ENCODE peak calls at places on chromosomes 13 and 19, in five cellular contexts. One of them, this sample, is unnamed.

GRCh38 chr19:46786236-46787039 is 2.0 kb downstream of the SLC1A5 start:
- DNase-seq in HepG2: peak; percentile 68
- DNase-seq in DND-41: peak; percentile 83
- DNase-seq in astrocyte: peak; percentile 67
- DNase-seq in mesenchymal stem cell: peak; percentile 95
- DNase-seq in this sample: peak; percentile 64

GRCh38 chr13:109412232-109412935 is 374.0 kb downstream of the IRS2 start:
- DNase-seq in astrocyte: peak; percentile 62
- DNase-seq in mesenchymal stem cell: peak; percentile 74
- DNase-seq in DND-41: no peak
- DNase-seq in HepG2: no peak
- DNase-seq in this sample: peak; percentile 10

GRCh38 chr13:110629735-110630134 is 14.4 kb downstream of the NAXD start:
- DNase-seq in mesenchymal stem cell: no peak
- DNase-seq in DND-41: no peak
- DNase-seq in HepG2: no peak
- DNase-seq in astrocyte: peak; percentile 41
- DNase-seq in this sample: no peak

GRCh38 chr13:51849145-51850101 is 4.4 kb upstream of the TMEM272 start:
- DNase-seq in HepG2: peak; percentile 22
- DNase-seq in mesenchymal stem cell: peak; percentile 84
- DNase-seq in astrocyte: peak; percentile 23
- DNase-seq in DND-41: peak; percentile 45
- DNase-seq in this sample: peak; percentile 43

GRCh38 chr13:30009411-30009810 is 159.0 kb upstream of the UBL3 start:
- DNase-seq in mesenchymal stem cell: no peak
- DNase-seq in HepG2: no peak
- DNase-seq in DND-41: no peak
- DNase-seq in astrocyte: no peak
- DNase-seq in this sample: no peak

GRCh38 chr13:94233831-94234230 is 245.7 kb downstream of the DCT start:
- DNase-seq in HepG2: no peak
- DNase-seq in DND-41: no peak
- DNase-seq in mesenchymal stem cell: no peak
- DNase-seq in astrocyte: no peak
- DNase-seq in this sample: no peak

GRCh38 chr13:58048670-58049069 is 417.1 kb downstream of the PCDH17 start:
- DNase-seq in astrocyte: peak; percentile 30
- DNase-seq in DND-41: no peak
- DNase-seq in HepG2: no peak
- DNase-seq in mesenchymal stem cell: peak; percentile 3
- DNase-seq in this sample: no peak

GRCh38 chr19:52336976-52337375 is 933 bp downstream of the ZNF610 start:
- DNase-seq in mesenchymal stem cell: peak; percentile 33
- DNase-seq in astrocyte: peak; percentile 5
- DNase-seq in HepG2: no peak
- DNase-seq in DND-41: peak; percentile 54
- DNase-seq in this sample: no peak

GRCh38 chr19:58558066-58558622 is at the start of gene UBE2M:
- DNase-seq in DND-41: peak; percentile 73
- DNase-seq in astrocyte: peak; percentile 31
- DNase-seq in mesenchymal stem cell: peak; percentile 67
- DNase-seq in HepG2: no peak
- DNase-seq in this sample: no peak

GRCh38 chr19:46413262-46414031 is at the start of gene CCDC8:
- DNase-seq in DND-41: no peak
- DNase-seq in mesenchymal stem cell: peak; percentile 97
- DNase-seq in astrocyte: peak; percentile 95
- DNase-seq in HepG2: no peak
- DNase-seq in this sample: peak; percentile 39

GRCh38 chr19:40550951-40551350 is 25.7 kb upstream of the SHKBP1 start:
- DNase-seq in HepG2: no peak
- DNase-seq in DND-41: no peak
- DNase-seq in astrocyte: no peak
- DNase-seq in mesenchymal stem cell: no peak
- DNase-seq in this sample: no peak

GRCh38 chr13:77351326-77351725 is 24.4 kb upstream of the MYCBP2 start:
- DNase-seq in astrocyte: peak; percentile 3
- DNase-seq in DND-41: no peak
- DNase-seq in HepG2: no peak
- DNase-seq in mesenchymal stem cell: no peak
- DNase-seq in this sample: no peak

GRCh38 chr13:86446311-86446710 is 647.1 kb upstream of the SLITRK6 start:
- DNase-seq in astrocyte: peak; percentile 86
- DNase-seq in mesenchymal stem cell: no peak
- DNase-seq in DND-41: no peak
- DNase-seq in HepG2: no peak
- DNase-seq in this sample: no peak

GRCh38 chr13:37392389-37392788 is 206.2 kb downstream of the POSTN start:
- DNase-seq in mesenchymal stem cell: no peak
- DNase-seq in astrocyte: no peak
- DNase-seq in HepG2: no peak
- DNase-seq in DND-41: no peak
- DNase-seq in this sample: no peak

GRCh38 chr13:75395056-75395455 is 86.9 kb downstream of the TBC1D4 start:
- DNase-seq in astrocyte: no peak
- DNase-seq in HepG2: no peak
- DNase-seq in mesenchymal stem cell: no peak
- DNase-seq in DND-41: no peak
- DNase-seq in this sample: no peak

GRCh38 chr13:98606296-98606695 is 29.4 kb upstream of the STK24 start:
- DNase-seq in DND-41: no peak
- DNase-seq in astrocyte: no peak
- DNase-seq in mesenchymal stem cell: no peak
- DNase-seq in HepG2: no peak
- DNase-seq in this sample: peak; percentile 69

GRCh38 chr19:48991823-48992570 is 1.1 kb downstream of the GYS1 start:
- DNase-seq in mesenchymal stem cell: peak; percentile 91
- DNase-seq in DND-41: peak; percentile 30
- DNase-seq in HepG2: no peak
- DNase-seq in astrocyte: peak; percentile 67
- DNase-seq in this sample: peak; percentile 86

GRCh38 chr13:24998433-24998832 is 97.5 kb upstream of the PABPC3 start:
- DNase-seq in mesenchymal stem cell: no peak
- DNase-seq in astrocyte: no peak
- DNase-seq in HepG2: no peak
- DNase-seq in DND-41: no peak
- DNase-seq in this sample: no peak
- H2AFZ ChIP-seq in mesenchymal stem cell: no peak overlapping the region
- H2AFZ ChIP-seq in astrocyte: no peak overlapping the region
- H2AFZ ChIP-seq in HepG2: no peak overlapping the region
- H2AFZ ChIP-seq in DND-41: no peak overlapping the region
- H2AFZ ChIP-seq in this sample: no peak overlapping the region

GRCh38 chr13:40061466-40062450 is 406.3 kb downstream of the COG6 start:
- DNase-seq in HepG2: no peak
- DNase-seq in DND-41: no peak
- DNase-seq in astrocyte: peak; percentile 71
- DNase-seq in mesenchymal stem cell: no peak
- DNase-seq in this sample: no peak

GRCh38 chr13:40063743-40064142 is 408.3 kb downstream of the COG6 start:
- DNase-seq in mesenchymal stem cell: no peak
- DNase-seq in DND-41: no peak
- DNase-seq in HepG2: peak; percentile 81
- DNase-seq in astrocyte: no peak
- DNase-seq in this sample: no peak

GRCh38 chr13:40064723-40065122 is 409.3 kb downstream of the COG6 start:
- DNase-seq in mesenchymal stem cell: peak; percentile 67
- DNase-seq in astrocyte: peak; percentile 79
- DNase-seq in DND-41: no peak
- DNase-seq in HepG2: no peak
- DNase-seq in this sample: no peak

GRCh38 chr13:40064154-40064713 is 408.8 kb downstream of the COG6 start:
- DNase-seq in DND-41: no peak
- DNase-seq in mesenchymal stem cell: peak; percentile 26
- DNase-seq in astrocyte: no peak
- DNase-seq in HepG2: peak; percentile 65
- DNase-seq in this sample: no peak

DNA sequence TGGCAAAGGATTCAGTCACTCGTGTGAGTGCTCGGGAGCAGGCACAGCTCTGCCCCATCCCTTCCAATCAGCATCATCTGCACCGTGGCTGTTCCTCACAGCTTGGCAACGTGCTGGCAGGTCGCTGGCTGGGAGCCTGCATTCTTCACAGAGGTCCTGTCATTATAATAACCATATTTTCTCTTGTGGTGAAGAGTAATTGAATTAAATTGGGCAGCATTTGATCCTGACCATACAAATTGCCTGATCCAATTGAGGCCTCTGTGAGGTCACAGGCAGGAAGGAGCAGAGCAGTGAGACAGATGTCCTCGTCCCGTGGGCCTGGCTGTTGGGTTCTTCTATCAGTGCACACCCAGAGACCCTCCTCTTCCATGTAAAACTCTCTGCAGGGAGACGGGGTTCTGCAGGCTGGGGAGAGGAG is 407.8 kb downstream of the COG6 start:
- DNase-seq in mesenchymal stem cell: no peak
- DNase-seq in astrocyte: no peak
- DNase-seq in DND-41: no peak
- DNase-seq in HepG2: no peak
- DNase-seq in this sample: no peak
- H2AFZ ChIP-seq in mesenchymal stem cell: no peak overlapping the region
- H2AFZ ChIP-seq in astrocyte: no peak overlapping the region
- H2AFZ ChIP-seq in DND-41: no peak overlapping the region
- H2AFZ ChIP-seq in HepG2: no peak overlapping the region
- H2AFZ ChIP-seq in this sample: no peak overlapping the region

GRCh38 chr13:90591927-90592268 is 755.6 kb upstream of the MIR17HG start:
- DNase-seq in astrocyte: no peak
- DNase-seq in DND-41: no peak
- DNase-seq in mesenchymal stem cell: no peak
- DNase-seq in HepG2: peak; percentile 3
- DNase-seq in this sample: no peak
- H2AFZ ChIP-seq in astrocyte: no peak overlapping the region
- H2AFZ ChIP-seq in DND-41: no peak overlapping the region
- H2AFZ ChIP-seq in mesenchymal stem cell: no peak overlapping the region
- H2AFZ ChIP-seq in HepG2: peak overlapping the region; percentile 94
- H2AFZ ChIP-seq in this sample: no peak overlapping the region

GRCh38 chr13:46615888-46616531 is 63.0 kb downstream of the LRCH1 start:
- DNase-seq in DND-41: no peak
- DNase-seq in astrocyte: no peak
- DNase-seq in HepG2: no peak
- DNase-seq in mesenchymal stem cell: peak; percentile 59
- DNase-seq in this sample: no peak
- H2AFZ ChIP-seq in DND-41: no peak overlapping the region
- H2AFZ ChIP-seq in astrocyte: no peak overlapping the region
- H2AFZ ChIP-seq in HepG2: no peak overlapping the region
- H2AFZ ChIP-seq in mesenchymal stem cell: no peak overlapping the region
- H2AFZ ChIP-seq in this sample: no peak overlapping the region

DNA sequence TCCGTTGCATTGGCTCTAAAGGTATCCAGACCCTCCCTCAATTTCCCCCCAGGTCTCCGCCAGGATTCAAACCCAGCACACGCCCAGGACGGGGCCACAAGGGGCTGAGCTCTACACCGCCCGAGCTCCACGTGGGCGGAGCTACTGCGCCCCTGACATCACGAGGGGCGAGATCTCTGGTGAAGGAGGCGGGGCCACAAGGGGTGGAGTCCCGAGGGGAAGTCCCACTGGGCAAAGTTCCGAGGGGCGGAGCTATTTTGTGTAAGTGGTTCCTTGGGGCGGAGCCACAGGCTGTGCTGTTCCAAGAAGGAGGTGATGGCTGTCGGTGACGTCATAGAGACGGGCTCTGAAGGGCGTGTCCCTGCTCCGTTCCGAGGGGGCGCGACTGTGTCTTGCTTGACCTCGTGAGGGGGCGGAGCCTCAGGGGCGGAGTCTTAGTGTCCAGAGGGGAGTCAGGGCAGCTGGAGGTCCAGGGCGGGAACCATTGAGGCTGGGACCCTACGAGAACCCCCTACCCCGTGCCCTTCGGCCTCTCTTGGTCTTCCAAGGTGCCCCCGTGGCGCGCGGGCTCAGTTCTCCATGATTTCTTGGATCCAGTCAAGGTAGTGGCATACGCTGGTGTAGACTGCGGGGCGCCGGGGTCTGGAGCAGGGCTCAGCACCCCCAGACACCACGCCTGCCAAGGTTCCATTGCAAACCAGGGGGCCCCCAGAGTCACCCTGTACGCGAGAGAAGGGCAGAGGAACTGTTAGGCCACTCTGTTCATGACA is 1.3 kb upstream of the KLK8 start:
- DNase-seq in astrocyte: no peak
- DNase-seq in mesenchymal stem cell: no peak
- DNase-seq in HepG2: no peak
- DNase-seq in DND-41: peak; percentile 17
- DNase-seq in this sample: no peak
- H2AFZ ChIP-seq in astrocyte: no peak overlapping the region
- H2AFZ ChIP-seq in mesenchymal stem cell: no peak overlapping the region
- H2AFZ ChIP-seq in HepG2: no peak overlapping the region
- H2AFZ ChIP-seq in DND-41: no peak overlapping the region
- H2AFZ ChIP-seq in this sample: no peak overlapping the region

DNA sequence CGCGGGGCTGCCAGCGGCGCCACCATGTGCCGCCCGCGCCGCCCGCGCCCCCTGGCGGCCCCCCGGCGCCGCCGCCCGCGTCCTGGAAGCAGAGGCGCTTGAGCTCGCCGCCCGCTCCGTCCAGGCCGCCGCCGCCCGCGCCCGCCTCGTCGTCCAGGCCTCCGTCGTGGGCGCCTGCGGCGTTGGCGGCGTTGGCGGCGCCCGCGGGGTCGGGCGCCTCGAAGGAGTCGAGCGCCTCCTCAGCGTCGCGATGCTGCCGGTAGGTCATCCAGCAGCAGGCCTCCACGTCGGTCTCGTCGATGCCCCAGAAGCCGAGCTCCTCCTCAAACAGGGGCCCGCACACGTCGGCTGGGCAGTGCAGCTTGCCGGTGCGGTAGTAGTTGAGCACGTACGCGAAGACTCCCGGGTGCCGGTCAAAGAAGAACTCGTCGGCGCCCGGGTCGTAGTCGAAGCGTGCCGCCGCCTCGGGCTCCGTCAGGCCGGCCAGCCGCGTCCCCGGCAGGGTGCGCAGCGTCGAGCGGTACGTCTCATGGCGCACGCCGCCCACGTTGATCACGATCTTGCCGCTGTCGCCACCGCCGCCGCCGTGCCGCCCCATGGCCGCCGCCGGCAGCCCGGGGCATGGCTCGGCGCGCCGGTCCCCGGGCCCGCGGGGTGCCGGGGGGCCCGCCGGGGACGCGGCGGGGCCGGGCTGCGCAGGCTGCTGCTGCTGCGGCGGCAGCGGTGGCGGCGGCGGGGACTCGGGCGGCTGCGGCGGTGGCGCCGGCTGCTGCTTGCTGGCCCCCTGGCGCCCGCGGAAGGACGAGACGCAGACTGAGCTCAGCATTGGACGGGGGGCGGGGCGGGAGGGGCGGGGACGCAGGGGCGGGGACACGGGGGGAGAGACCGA is 676 bp downstream of the KCNC3 start:
- DNase-seq in DND-41: no peak
- DNase-seq in astrocyte: no peak
- DNase-seq in mesenchymal stem cell: no peak
- DNase-seq in HepG2: no peak
- DNase-seq in this sample: no peak
- H2AFZ ChIP-seq in DND-41: no peak overlapping the region
- H2AFZ ChIP-seq in astrocyte: no peak overlapping the region
- H2AFZ ChIP-seq in mesenchymal stem cell: no peak overlapping the region
- H2AFZ ChIP-seq in HepG2: no peak overlapping the region
- H2AFZ ChIP-seq in this sample: peak overlapping the region; percentile 30

This sample was measured in trophoblast cell.